ENCODE peak calls at places on chromosomes 4 and X, in ten cellular contexts. A is activated CD4-positive, CD25-positive, alpha-beta regulatory T cell; P is GM23248; E is PC-3; C is left kidney; I is EL; B is NCI-H460; J is omental fat pad; V is osteocyte; G is right lobe of liver. Q is an unnamed sample.

GRCh38 chr4:151730003-151730559 is 30.7 kb downstream of the GATB start:
- DNase-seq in P (peak; percentile 22), C (peak; percentile 76), E (peak; percentile 7), J (no peak), A (no peak), V (no peak), I (peak; percentile 30), B (peak; percentile 2), G (no peak), Q (no peak)

GRCh38 chr4:173521474-173522159 is 8.4 kb downstream of the HAND2 start:
- DNase-seq in I (no peak), E (no peak), J (no peak), A (no peak), B (no peak), G (no peak), C (no peak), P (no peak), V (peak; percentile 78), Q (peak; percentile 65)

GRCh38 chr4:132502096-132502552 is 647.0 kb upstream of the PCDH10 start:
- DNase-seq in J (no peak), P (no peak), A (no peak), E (peak; percentile 6), B (no peak), C (no peak), G (no peak), I (no peak), V (no peak), Q (no peak)

GRCh38 chr4:3198906-3199305 is 50.1 kb upstream of the MSANTD1 start:
- DNase-seq in P (no peak), V (no peak), C (no peak), A (no peak), G (no peak), E (no peak), B (no peak), I (no peak), J (no peak), Q (no peak)

GRCh38 chr4:155587766-155588165 is 78.9 kb upstream of the GUCY1A1 start:
- DNase-seq in I (no peak), V (no peak), C (no peak), G (no peak), P (no peak), B (no peak), A (no peak), E (no peak), J (no peak), Q (no peak)

GRCh38 chr4:143118666-143119065 is 66.1 kb upstream of the USP38 start:
- DNase-seq in A (no peak), E (no peak), B (no peak), C (no peak), V (no peak), G (no peak), J (no peak), I (no peak), P (no peak), Q (no peak)

GRCh38 chrX:153642655-153643430 is 4.2 kb upstream of the DUSP9 start:
- DNase-seq in V (no peak), E (no peak), B (no peak), I (no peak), C (peak; percentile 28), P (no peak), A (no peak), J (no peak), G (no peak), Q (no peak)

GRCh38 chr4:150140774-150141400 is 62.6 kb downstream of the DCLK2 start:
- DNase-seq in V (no peak), J (no peak), P (peak; percentile 85), C (no peak), B (peak; percentile 52), E (peak; percentile 78), G (no peak), I (peak; percentile 76), A (no peak), Q (no peak)

GRCh38 chrX:39896951-39897740 is 200.6 kb downstream of the BCOR start:
- DNase-seq in J (no peak), G (no peak), A (no peak), E (peak; percentile 72), C (peak; percentile 83), P (peak; percentile 81), I (peak; percentile 78), B (no peak), V (no peak), Q (no peak)

GRCh38 chrX:70254909-70255308 is 5.1 kb downstream of the P2RY4 start:
- DNase-seq in A (no peak), C (no peak), G (no peak), J (no peak), V (no peak), I (no peak), E (peak; percentile 61), P (no peak), B (no peak), Q (no peak)

GRCh38 chr4:165700855-165701254 is 172.2 kb upstream of the TLL1 start:
- DNase-seq in A (no peak), I (no peak), G (peak; percentile 24), C (no peak), B (no peak), V (no peak), J (no peak), E (peak; percentile 42), P (no peak), Q (no peak)

Q was measured in Right ventricle myocardium inferior.